ENCODE peak calls at places on chromosomes 11 and 22, in six cellular contexts. L, B, K, R, G and U are unnamed samples.

GRCh38 chr11:66686100-66686785 is 8.6 kb upstream of the RBM4B start:
- DNase-seq in L (no peak), B (peak; percentile 86), K (no peak), R (no peak), G (no peak), U (no peak)

GRCh38 chr11:121163658-121164308 is 62.7 kb downstream of the TECTA start:
- DNase-seq in L (no peak), B (no peak), K (no peak), R (no peak), G (no peak), U (no peak)

GRCh38 chr11:22666700-22667439 is 459 bp downstream of the GAS2 start:
- DNase-seq in L (no peak), B (peak; percentile 33), K (peak; percentile 48), R (no peak), G (peak; percentile 58), U (peak; percentile 5)

GRCh38 chr22:26377170-26377825 is 51.8 kb upstream of the ASPHD2 start:
- DNase-seq in L (no peak), B (no peak), K (no peak), R (peak; percentile 52), G (no peak), U (no peak)

GRCh38 chr11:844693-845644 is 2.3 kb downstream of the TSPAN4 start:
- DNase-seq in L (no peak), B (peak; percentile 85), K (no peak), R (peak; percentile 65), G (peak; percentile 75), U (peak; percentile 99)

GRCh38 chr11:46489668-46490560 is 98.3 kb upstream of the CHRM4 start:
- DNase-seq in L (no peak), B (no peak), K (peak; percentile 48), R (peak; percentile 67), G (no peak), U (peak; percentile 12)

GRCh38 chr22:42645938-42646568 is 3.1 kb downstream of the CYB5R3 start:
- DNase-seq in L (no peak), B (peak; percentile 57), K (no peak), R (no peak), G (peak; percentile 71), U (no peak)

GRCh38 chr11:24391165-24391564 is 105.7 kb upstream of the LUZP2 start:
- DNase-seq in L (peak; percentile 16), B (no peak), K (no peak), R (peak; percentile 50), G (no peak), U (no peak)

GRCh38 chr11:113262594-113262993 is 51.8 kb upstream of the TTC12 start:
- DNase-seq in L (no peak), B (no peak), K (no peak), R (no peak), G (no peak), U (no peak)

GRCh38 chr11:126723665-126724045 is 276.9 kb downstream of the KIRREL3 start:
- DNase-seq in L (no peak), B (no peak), K (no peak), R (no peak), G (no peak), U (no peak)

GRCh38 chr11:17588721-17589120 is 41.7 kb downstream of the OTOG start:
- DNase-seq in L (no peak), B (no peak), K (no peak), R (no peak), G (no peak), U (no peak)

GRCh38 chr22:36816338-36816634 is 549 bp downstream of the PVALB start:
- DNase-seq in L (no peak), B (no peak), K (no peak), R (no peak), G (no peak), U (peak; percentile 8)

GRCh38 chr11:11763796-11764427 is 77.9 kb upstream of the USP47 start:
- DNase-seq in L (no peak), B (no peak), K (no peak), R (no peak), G (no peak), U (no peak)
- H3K4me3 ChIP-seq in L (no peak overlapping the region), B (no peak overlapping the region), K (no peak overlapping the region), R (no peak overlapping the region), G (no peak overlapping the region), U (no peak overlapping the region)

GRCh38 chr11:65559535-65559934 is 1.4 kb upstream of the LTBP3 start:
- DNase-seq in L (no peak), B (no peak), K (no peak), R (no peak), G (no peak), U (no peak)
- H3K4me3 ChIP-seq in L (no peak overlapping the region), B (no peak overlapping the region), K (no peak overlapping the region), R (no peak overlapping the region), G (no peak overlapping the region), U (peak overlapping the region; percentile 55)

DNA sequence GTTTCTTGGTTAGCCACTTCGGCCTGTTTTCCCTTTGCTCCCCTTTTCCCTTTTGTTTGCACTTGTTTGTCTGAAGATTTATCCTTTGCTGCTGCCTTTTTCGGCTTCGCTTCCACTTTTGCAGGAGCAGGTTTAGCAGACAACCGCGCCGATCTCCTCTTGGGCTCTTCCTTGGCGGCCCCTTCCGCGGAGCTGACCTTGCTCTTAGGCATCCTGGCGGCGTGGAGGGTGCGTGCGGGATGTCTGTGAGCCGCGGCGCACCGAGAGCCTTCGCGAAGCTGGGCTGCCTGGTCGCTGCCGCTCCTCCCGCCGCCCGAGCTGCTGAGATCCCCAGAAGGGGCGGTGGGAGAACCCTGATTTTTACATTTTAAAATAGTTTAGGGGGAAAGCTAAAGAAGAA is 105.3 kb upstream of the RRM1 start:
- DNase-seq in L (no peak), B (no peak), K (no peak), R (no peak), G (peak; percentile 49), U (no peak)
- H3K4me3 ChIP-seq in L (no peak overlapping the region), B (no peak overlapping the region), K (no peak overlapping the region), R (no peak overlapping the region), G (no peak overlapping the region), U (no peak overlapping the region)

DNA sequence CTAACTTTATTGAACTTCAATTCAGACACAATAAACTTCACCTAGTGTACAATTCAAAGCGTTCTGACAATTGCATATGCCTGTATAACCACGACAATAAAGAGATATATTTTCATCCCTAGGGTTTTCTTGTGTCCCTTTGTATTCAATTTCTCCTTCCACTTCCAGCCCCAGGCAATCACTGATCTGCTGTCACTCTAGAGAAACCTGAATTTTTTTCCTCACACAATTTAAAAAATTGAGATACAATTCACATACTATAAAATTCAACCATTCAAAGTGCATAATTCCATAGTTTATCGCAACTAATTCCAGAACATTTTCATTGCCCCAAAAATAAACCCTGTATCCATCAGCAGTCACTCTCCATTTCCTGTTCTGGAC is 116.6 kb downstream of the MRTFA start:
- DNase-seq in L (no peak), B (no peak), K (no peak), R (no peak), G (no peak), U (no peak)
- H3K4me3 ChIP-seq in L (no peak overlapping the region), B (no peak overlapping the region), K (no peak overlapping the region), R (no peak overlapping the region), G (no peak overlapping the region), U (no peak overlapping the region)

GRCh38 chr22:23218867-23219251 is 38.5 kb downstream of the BCR start:
- DNase-seq in L (peak; percentile 37), B (no peak), K (no peak), R (peak; percentile 81), G (peak; percentile 58), U (peak; percentile 70)
- H3K4me3 ChIP-seq in L (no peak overlapping the region), B (no peak overlapping the region), K (no peak overlapping the region), R (peak overlapping the region; percentile 63), G (no peak overlapping the region), U (no peak overlapping the region)

GRCh38 chr11:118687906-118688305 is 8.5 kb upstream of the TREH start:
- DNase-seq in L (no peak), B (no peak), K (no peak), R (no peak), G (no peak), U (no peak)

GRCh38 chr11:118690553-118691304 is 11.3 kb upstream of the TREH start:
- DNase-seq in L (no peak), B (no peak), K (peak; percentile 24), R (no peak), G (no peak), U (no peak)

GRCh38 chr11:118688851-118689502 is 9.5 kb upstream of the TREH start:
- DNase-seq in L (no peak), B (no peak), K (no peak), R (no peak), G (no peak), U (no peak)

GRCh38 chr11:118689503-118689851 is 10.0 kb upstream of the TREH start:
- DNase-seq in L (no peak), B (no peak), K (no peak), R (no peak), G (no peak), U (no peak)

GRCh38 chr11:118689852-118690552 is 10.6 kb upstream of the TREH start:
- DNase-seq in L (peak; percentile 72), B (peak; percentile 77), K (peak; percentile 91), R (peak; percentile 93), G (peak; percentile 88), U (peak; percentile 93)
- H3K4me3 ChIP-seq in L (peak overlapping the region; percentile 13), B (peak overlapping the region; percentile 25), K (peak overlapping the region; percentile 58), R (peak overlapping the region; percentile 53), G (peak overlapping the region; percentile 41), U (peak overlapping the region; percentile 21)